ENCODE peak calls at places on chromosomes 1 and 21, in six cellular contexts. K is DMS79 treated with DMSO at 0.1 percent for 48 hours; W is NCI-H1092 treated with DMSO at 0.1 percent for 48 hours; H is skeletal muscle cell; P is tibial artery; D is naive thymus-derived CD8-positive, alpha-beta T cell. N is an unnamed sample.

GRCh38 chr1:242542271-242542670 is 17.8 kb upstream of the PLD5 start:
- DNase-seq in K (no peak), W (no peak), H (no peak), P (no peak), D (no peak), N (no peak)

GRCh38 chr21:34345892-34346291 is 17.9 kb upstream of the KCNE2 start:
- DNase-seq in K (no peak), W (no peak), H (no peak), P (no peak), D (no peak), N (no peak)

GRCh38 chr1:156963621-156964020 is 43.2 kb downstream of the LRRC71 start:
- DNase-seq in K (no peak), W (no peak), H (no peak), P (no peak), D (peak; percentile 24), N (no peak)

GRCh38 chr1:66147226-66147625 is 354.5 kb downstream of the PDE4B start:
- DNase-seq in K (no peak), W (no peak), H (no peak), P (no peak), D (no peak), N (no peak)

GRCh38 chr1:20449736-20450311 is 36.2 kb downstream of the CAMK2N1 start:
- DNase-seq in K (no peak), W (no peak), H (peak; percentile 14), P (no peak), D (no peak), N (peak; percentile 19)

GRCh38 chr1:16043521-16043920 is at the start of gene CLCNKB:
- DNase-seq in K (peak; percentile 81), W (no peak), H (no peak), P (no peak), D (no peak), N (no peak)

GRCh38 chr1:154845879-154846278 is 24.2 kb downstream of the KCNN3 start:
- DNase-seq in K (peak; percentile 19), W (peak; percentile 59), H (no peak), P (no peak), D (no peak), N (no peak)

GRCh38 chr1:161531986-161532875 is 7.9 kb downstream of the HSPA6 start:
- DNase-seq in K (no peak), W (no peak), H (no peak), P (no peak), D (no peak), N (no peak)

GRCh38 chr21:31351973-31352372 is 7.9 kb upstream of the TIAM1 start:
- DNase-seq in K (no peak), W (no peak), H (no peak), P (no peak), D (no peak), N (no peak)

GRCh38 chr1:46495778-46496177 is 6.1 kb downstream of the DMBX1 start:
- DNase-seq in K (no peak), W (no peak), H (no peak), P (no peak), D (no peak), N (no peak)

GRCh38 chr1:35939484-35939883 is 8.6 kb downstream of the AGO3 start:
- DNase-seq in K (no peak), W (no peak), H (no peak), P (no peak), D (no peak), N (no peak)

GRCh38 chr1:61120307-61120840 is 38.0 kb downstream of the NFIA start:
- DNase-seq in K (peak; percentile 52), W (no peak), H (no peak), P (no peak), D (no peak), N (no peak)

GRCh38 chr21:43273708-43274021 is 104.9 kb downstream of the CRYAA start:
- DNase-seq in K (no peak), W (no peak), H (no peak), P (no peak), D (no peak), N (no peak)

GRCh38 chr1:79041666-79042065 is 35.1 kb upstream of the ADGRL4 start:
- DNase-seq in K (no peak), W (no peak), H (no peak), P (no peak), D (no peak), N (no peak)

GRCh38 chr1:165456114-165456513 is 11.2 kb upstream of the RXRG start:
- DNase-seq in K (no peak), W (no peak), H (no peak), P (no peak), D (no peak), N (no peak)

GRCh38 chr1:228921473-228921872 is 186.2 kb downstream of the RHOU start:
- DNase-seq in K (no peak), W (no peak), H (no peak), P (no peak), D (no peak), N (no peak)